ENCODE peak calls at places on chromosomes 6 and 20, in seven cellular contexts. One of them, this sample, is unnamed.

GRCh38 chr6:32819729-32820128 is 2.9 kb upstream of the HLA-DOB start:
- DNase-seq in HS-27A: no peak
- DNase-seq in SHP77: no peak
- DNase-seq in AG08396: peak; percentile 50
- DNase-seq in cardiac fibroblast: peak; percentile 83
- DNase-seq in stimulated activated CD4-positive, alpha-beta T cell treated with anti-CD3 and anti-CD28 coated beads, Interleukin-4, amount 100 ng/mL, for 1 hour: no peak
- DNase-seq in activated CD8-positive, alpha-beta memory T cell treated with anti-CD3 and anti-CD28 coated beads for 4 hours: no peak
- DNase-seq in this sample: peak; percentile 80

GRCh38 chr6:108742041-108742440 is 106.2 kb upstream of the ARMC2 start:
- DNase-seq in HS-27A: no peak
- DNase-seq in SHP77: no peak
- DNase-seq in AG08396: no peak
- DNase-seq in cardiac fibroblast: no peak
- DNase-seq in stimulated activated CD4-positive, alpha-beta T cell treated with anti-CD3 and anti-CD28 coated beads, Interleukin-4, amount 100 ng/mL, for 1 hour: no peak
- DNase-seq in activated CD8-positive, alpha-beta memory T cell treated with anti-CD3 and anti-CD28 coated beads for 4 hours: no peak
- DNase-seq in this sample: no peak

GRCh38 chr6:108940741-108941140 is 92.5 kb downstream of the ARMC2 start:
- DNase-seq in HS-27A: no peak
- DNase-seq in SHP77: no peak
- DNase-seq in AG08396: no peak
- DNase-seq in cardiac fibroblast: no peak
- DNase-seq in stimulated activated CD4-positive, alpha-beta T cell treated with anti-CD3 and anti-CD28 coated beads, Interleukin-4, amount 100 ng/mL, for 1 hour: no peak
- DNase-seq in activated CD8-positive, alpha-beta memory T cell treated with anti-CD3 and anti-CD28 coated beads for 4 hours: no peak
- DNase-seq in this sample: no peak

GRCh38 chr6:47665112-47665511 is 33.3 kb upstream of the ADGRF4 start:
- DNase-seq in HS-27A: no peak
- DNase-seq in SHP77: peak; percentile 76
- DNase-seq in AG08396: no peak
- DNase-seq in cardiac fibroblast: no peak
- DNase-seq in stimulated activated CD4-positive, alpha-beta T cell treated with anti-CD3 and anti-CD28 coated beads, Interleukin-4, amount 100 ng/mL, for 1 hour: no peak
- DNase-seq in activated CD8-positive, alpha-beta memory T cell treated with anti-CD3 and anti-CD28 coated beads for 4 hours: no peak
- DNase-seq in this sample: no peak

GRCh38 chr6:80174931-80175572 is 68.6 kb downstream of the BCKDHB start:
- DNase-seq in HS-27A: peak; percentile 45
- DNase-seq in SHP77: no peak
- DNase-seq in AG08396: no peak
- DNase-seq in cardiac fibroblast: peak; percentile 71
- DNase-seq in stimulated activated CD4-positive, alpha-beta T cell treated with anti-CD3 and anti-CD28 coated beads, Interleukin-4, amount 100 ng/mL, for 1 hour: no peak
- DNase-seq in activated CD8-positive, alpha-beta memory T cell treated with anti-CD3 and anti-CD28 coated beads for 4 hours: no peak
- DNase-seq in this sample: peak; percentile 80

GRCh38 chr20:59831024-59831900 is 102.2 kb downstream of the SYCP2 start:
- DNase-seq in HS-27A: no peak
- DNase-seq in SHP77: no peak
- DNase-seq in AG08396: no peak
- DNase-seq in cardiac fibroblast: no peak
- DNase-seq in stimulated activated CD4-positive, alpha-beta T cell treated with anti-CD3 and anti-CD28 coated beads, Interleukin-4, amount 100 ng/mL, for 1 hour: no peak
- DNase-seq in activated CD8-positive, alpha-beta memory T cell treated with anti-CD3 and anti-CD28 coated beads for 4 hours: no peak
- DNase-seq in this sample: no peak

GRCh38 chr6:151629791-151630190 is 136.0 kb downstream of the CCDC170 start:
- DNase-seq in HS-27A: no peak
- DNase-seq in SHP77: no peak
- DNase-seq in AG08396: no peak
- DNase-seq in cardiac fibroblast: no peak
- DNase-seq in stimulated activated CD4-positive, alpha-beta T cell treated with anti-CD3 and anti-CD28 coated beads, Interleukin-4, amount 100 ng/mL, for 1 hour: no peak
- DNase-seq in activated CD8-positive, alpha-beta memory T cell treated with anti-CD3 and anti-CD28 coated beads for 4 hours: no peak
- DNase-seq in this sample: no peak

GRCh38 chr6:122712093-122712863 is 67.2 kb upstream of the FABP7 start:
- DNase-seq in HS-27A: no peak
- DNase-seq in SHP77: no peak
- DNase-seq in AG08396: no peak
- DNase-seq in cardiac fibroblast: peak; percentile 68
- DNase-seq in stimulated activated CD4-positive, alpha-beta T cell treated with anti-CD3 and anti-CD28 coated beads, Interleukin-4, amount 100 ng/mL, for 1 hour: no peak
- DNase-seq in activated CD8-positive, alpha-beta memory T cell treated with anti-CD3 and anti-CD28 coated beads for 4 hours: no peak
- DNase-seq in this sample: peak; percentile 54

GRCh38 chr6:111806561-111807497 is 66.4 kb downstream of the FYN start:
- DNase-seq in HS-27A: no peak
- DNase-seq in SHP77: no peak
- DNase-seq in AG08396: no peak
- DNase-seq in cardiac fibroblast: no peak
- DNase-seq in stimulated activated CD4-positive, alpha-beta T cell treated with anti-CD3 and anti-CD28 coated beads, Interleukin-4, amount 100 ng/mL, for 1 hour: no peak
- DNase-seq in activated CD8-positive, alpha-beta memory T cell treated with anti-CD3 and anti-CD28 coated beads for 4 hours: no peak
- DNase-seq in this sample: no peak

GRCh38 chr6:17397764-17398194 is 4.4 kb downstream of the CAP2 start:
- DNase-seq in HS-27A: no peak
- DNase-seq in SHP77: no peak
- DNase-seq in AG08396: no peak
- DNase-seq in cardiac fibroblast: peak; percentile 39
- DNase-seq in stimulated activated CD4-positive, alpha-beta T cell treated with anti-CD3 and anti-CD28 coated beads, Interleukin-4, amount 100 ng/mL, for 1 hour: no peak
- DNase-seq in activated CD8-positive, alpha-beta memory T cell treated with anti-CD3 and anti-CD28 coated beads for 4 hours: no peak
- DNase-seq in this sample: peak; percentile 76

GRCh38 chr6:113630738-113631535 is 226.2 kb upstream of the MARCKS start:
- DNase-seq in HS-27A: no peak
- DNase-seq in SHP77: no peak
- DNase-seq in AG08396: peak; percentile 11
- DNase-seq in cardiac fibroblast: peak; percentile 93
- DNase-seq in stimulated activated CD4-positive, alpha-beta T cell treated with anti-CD3 and anti-CD28 coated beads, Interleukin-4, amount 100 ng/mL, for 1 hour: peak; percentile 3
- DNase-seq in activated CD8-positive, alpha-beta memory T cell treated with anti-CD3 and anti-CD28 coated beads for 4 hours: no peak
- DNase-seq in this sample: peak; percentile 82

GRCh38 chr6:145705561-145705960 is 29.8 kb downstream of the EPM2A start:
- DNase-seq in HS-27A: no peak
- DNase-seq in SHP77: no peak
- DNase-seq in AG08396: no peak
- DNase-seq in cardiac fibroblast: peak; percentile 91
- DNase-seq in stimulated activated CD4-positive, alpha-beta T cell treated with anti-CD3 and anti-CD28 coated beads, Interleukin-4, amount 100 ng/mL, for 1 hour: no peak
- DNase-seq in activated CD8-positive, alpha-beta memory T cell treated with anti-CD3 and anti-CD28 coated beads for 4 hours: no peak
- DNase-seq in this sample: peak; percentile 89

GRCh38 chr6:291697-292505 is at the start of gene DUSP22:
- DNase-seq in HS-27A: no peak
- DNase-seq in SHP77: no peak
- DNase-seq in AG08396: peak; percentile 100
- DNase-seq in cardiac fibroblast: peak; percentile 83
- DNase-seq in stimulated activated CD4-positive, alpha-beta T cell treated with anti-CD3 and anti-CD28 coated beads, Interleukin-4, amount 100 ng/mL, for 1 hour: peak; percentile 78
- DNase-seq in activated CD8-positive, alpha-beta memory T cell treated with anti-CD3 and anti-CD28 coated beads for 4 hours: peak; percentile 67
- DNase-seq in this sample: peak; percentile 89

GRCh38 chr20:36854343-36855240 is 21.3 kb upstream of the TLDC2 start:
- DNase-seq in HS-27A: no peak
- DNase-seq in SHP77: no peak
- DNase-seq in AG08396: no peak
- DNase-seq in cardiac fibroblast: no peak
- DNase-seq in stimulated activated CD4-positive, alpha-beta T cell treated with anti-CD3 and anti-CD28 coated beads, Interleukin-4, amount 100 ng/mL, for 1 hour: no peak
- DNase-seq in activated CD8-positive, alpha-beta memory T cell treated with anti-CD3 and anti-CD28 coated beads for 4 hours: no peak
- DNase-seq in this sample: no peak

GRCh38 chr6:166775180-166775922 is 148.3 kb upstream of the RPS6KA2 start:
- DNase-seq in HS-27A: peak; percentile 23
- DNase-seq in SHP77: peak; percentile 66
- DNase-seq in AG08396: peak; percentile 83
- DNase-seq in cardiac fibroblast: peak; percentile 83
- DNase-seq in stimulated activated CD4-positive, alpha-beta T cell treated with anti-CD3 and anti-CD28 coated beads, Interleukin-4, amount 100 ng/mL, for 1 hour: peak; percentile 46
- DNase-seq in activated CD8-positive, alpha-beta memory T cell treated with anti-CD3 and anti-CD28 coated beads for 4 hours: peak; percentile 33
- DNase-seq in this sample: peak; percentile 73

GRCh38 chr6:21220271-21220987 is 373.1 kb upstream of the SOX4 start:
- DNase-seq in HS-27A: no peak
- DNase-seq in SHP77: no peak
- DNase-seq in AG08396: no peak
- DNase-seq in cardiac fibroblast: no peak
- DNase-seq in stimulated activated CD4-positive, alpha-beta T cell treated with anti-CD3 and anti-CD28 coated beads, Interleukin-4, amount 100 ng/mL, for 1 hour: no peak
- DNase-seq in activated CD8-positive, alpha-beta memory T cell treated with anti-CD3 and anti-CD28 coated beads for 4 hours: no peak
- DNase-seq in this sample: no peak

GRCh38 chr20:48910360-48910781 is 11.1 kb upstream of the ARFGEF2 start:
- DNase-seq in HS-27A: no peak
- DNase-seq in SHP77: no peak
- DNase-seq in AG08396: no peak
- DNase-seq in cardiac fibroblast: peak; percentile 52
- DNase-seq in stimulated activated CD4-positive, alpha-beta T cell treated with anti-CD3 and anti-CD28 coated beads, Interleukin-4, amount 100 ng/mL, for 1 hour: no peak
- DNase-seq in activated CD8-positive, alpha-beta memory T cell treated with anti-CD3 and anti-CD28 coated beads for 4 hours: no peak
- DNase-seq in this sample: peak; percentile 80

GRCh38 chr20:50330504-50331313 is 140.1 kb downstream of the CEBPB start:
- DNase-seq in HS-27A: no peak
- DNase-seq in SHP77: no peak
- DNase-seq in AG08396: no peak
- DNase-seq in cardiac fibroblast: no peak
- DNase-seq in stimulated activated CD4-positive, alpha-beta T cell treated with anti-CD3 and anti-CD28 coated beads, Interleukin-4, amount 100 ng/mL, for 1 hour: no peak
- DNase-seq in activated CD8-positive, alpha-beta memory T cell treated with anti-CD3 and anti-CD28 coated beads for 4 hours: no peak
- DNase-seq in this sample: no peak

GRCh38 chr20:14716251-14716650 is 378.8 kb upstream of the FLRT3 start:
- DNase-seq in HS-27A: no peak
- DNase-seq in SHP77: no peak
- DNase-seq in AG08396: no peak
- DNase-seq in cardiac fibroblast: no peak
- DNase-seq in stimulated activated CD4-positive, alpha-beta T cell treated with anti-CD3 and anti-CD28 coated beads, Interleukin-4, amount 100 ng/mL, for 1 hour: no peak
- DNase-seq in activated CD8-positive, alpha-beta memory T cell treated with anti-CD3 and anti-CD28 coated beads for 4 hours: no peak
- DNase-seq in this sample: no peak

GRCh38 chr6:158564243-158565121 is 4.6 kb downstream of the TMEM181 start:
- DNase-seq in HS-27A: no peak
- DNase-seq in SHP77: no peak
- DNase-seq in AG08396: no peak
- DNase-seq in cardiac fibroblast: no peak
- DNase-seq in stimulated activated CD4-positive, alpha-beta T cell treated with anti-CD3 and anti-CD28 coated beads, Interleukin-4, amount 100 ng/mL, for 1 hour: no peak
- DNase-seq in activated CD8-positive, alpha-beta memory T cell treated with anti-CD3 and anti-CD28 coated beads for 4 hours: no peak
- DNase-seq in this sample: no peak